ENCODE peak calls at places on chromosomes 11 and 22, in four cellular contexts. One of them, this sample, is unnamed.

GRCh38 chr11:92979176-92979575 is 9.7 kb downstream of the MTNR1B start:
- DNase-seq in ovary: no peak
- DNase-seq in pancreas: no peak
- DNase-seq in small intestine: no peak
- DNase-seq in this sample: no peak

GRCh38 chr11:8127442-8127841 is 41.4 kb downstream of the RIC3 start:
- DNase-seq in ovary: no peak
- DNase-seq in pancreas: no peak
- DNase-seq in small intestine: no peak
- DNase-seq in this sample: no peak

GRCh38 chr22:39482768-39483167 is 19.3 kb upstream of the MIEF1 start:
- DNase-seq in ovary: no peak
- DNase-seq in pancreas: no peak
- DNase-seq in small intestine: no peak
- DNase-seq in this sample: no peak

GRCh38 chr22:23786752-23787599 is at the start of gene SMARCB1:
- DNase-seq in ovary: peak; percentile 90
- DNase-seq in pancreas: peak; percentile 95
- DNase-seq in small intestine: peak; percentile 89
- DNase-seq in this sample: peak; percentile 96

GRCh38 chr11:44840526-44840925 is 110.2 kb downstream of the TP53I11 start:
- DNase-seq in ovary: no peak
- DNase-seq in pancreas: no peak
- DNase-seq in small intestine: no peak
- DNase-seq in this sample: no peak

GRCh38 chr11:17563248-17563647 is 16.2 kb downstream of the OTOG start:
- DNase-seq in ovary: no peak
- DNase-seq in pancreas: no peak
- DNase-seq in small intestine: no peak
- DNase-seq in this sample: no peak

GRCh38 chr22:41383085-41383484 is 1.3 kb downstream of the TEF start:
- DNase-seq in ovary: no peak
- DNase-seq in pancreas: no peak
- DNase-seq in small intestine: no peak
- DNase-seq in this sample: no peak

GRCh38 chr11:17788084-17788483 is 53.5 kb downstream of the KCNC1 start:
- DNase-seq in ovary: no peak
- DNase-seq in pancreas: no peak
- DNase-seq in small intestine: no peak
- DNase-seq in this sample: no peak

GRCh38 chr11:66743271-66743968 is 14.4 kb upstream of the SPTBN2 start:
- DNase-seq in ovary: no peak
- DNase-seq in pancreas: no peak
- DNase-seq in small intestine: peak; percentile 92
- DNase-seq in this sample: no peak

GRCh38 chr11:100640646-100641045 is 46.4 kb upstream of the ARHGAP42 start:
- DNase-seq in ovary: no peak
- DNase-seq in pancreas: no peak
- DNase-seq in small intestine: no peak
- DNase-seq in this sample: no peak

GRCh38 chr11:97963528-97964331 is 1057.0 kb upstream of the CNTN5 start:
- DNase-seq in ovary: no peak
- DNase-seq in pancreas: no peak
- DNase-seq in small intestine: no peak
- DNase-seq in this sample: no peak

DNA sequence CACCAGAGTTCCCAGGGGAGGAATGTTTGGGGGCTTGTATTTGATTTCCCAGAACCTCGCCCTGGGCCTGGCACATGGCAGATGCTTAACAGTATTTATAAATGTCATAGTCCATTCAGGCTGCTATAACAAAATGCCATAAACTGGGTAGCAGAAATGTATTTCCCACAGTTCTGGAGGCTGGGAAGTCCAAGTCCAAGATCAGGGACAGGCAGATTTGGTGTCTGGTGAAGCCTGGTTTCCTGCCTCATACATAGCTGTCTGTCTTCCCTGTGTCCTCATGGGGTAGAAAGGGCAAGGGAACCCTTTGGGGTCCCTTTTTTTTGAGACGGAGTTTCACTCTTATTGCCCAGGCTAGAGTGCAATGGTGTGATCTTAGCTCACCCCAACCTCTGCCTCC is 24.0 kb downstream of the KCTD21 start:
- DNase-seq in ovary: peak; percentile 18
- DNase-seq in pancreas: no peak
- DNase-seq in small intestine: no peak
- DNase-seq in this sample: no peak
- H3K36me3 ChIP-seq in ovary: no peaks in the 10 kb centered on the region
- H3K36me3 ChIP-seq in pancreas: no peaks in the 10 kb centered on the region
- H3K36me3 ChIP-seq in small intestine: no peaks in the 10 kb centered on the region
- H3K36me3 ChIP-seq in this sample: no peaks in the 10 kb centered on the region

GRCh38 chr11:61811831-61812230 is 5.0 kb downstream of the FADS1 start:
- DNase-seq in ovary: no peak
- DNase-seq in pancreas: no peak
- DNase-seq in small intestine: no peak
- DNase-seq in this sample: no peak
- H3K36me3 ChIP-seq in ovary: no peaks in the 10 kb centered on the region
- H3K36me3 ChIP-seq in pancreas: no peaks in the 10 kb centered on the region
- H3K36me3 ChIP-seq in small intestine: no peaks in the 10 kb centered on the region
- H3K36me3 ChIP-seq in this sample: no peaks in the 10 kb centered on the region

GRCh38 chr11:61377461-61378160 is 14.8 kb upstream of the TMEM216 start:
- DNase-seq in ovary: no peak
- DNase-seq in pancreas: no peak
- DNase-seq in small intestine: no peak
- DNase-seq in this sample: no peak

GRCh38 chr11:61375709-61376108 is 13.5 kb downstream of the TMEM138 start:
- DNase-seq in ovary: no peak
- DNase-seq in pancreas: no peak
- DNase-seq in small intestine: no peak
- DNase-seq in this sample: no peak

GRCh38 chr11:61378713-61379313 is 13.6 kb upstream of the TMEM216 start:
- DNase-seq in ovary: peak; percentile 56
- DNase-seq in pancreas: no peak
- DNase-seq in small intestine: no peak
- DNase-seq in this sample: peak; percentile 54

GRCh38 chr11:61384271-61385242 is 7.8 kb upstream of the TMEM216 start:
- DNase-seq in ovary: no peak
- DNase-seq in pancreas: no peak
- DNase-seq in small intestine: peak; percentile 71
- DNase-seq in this sample: peak; percentile 42

GRCh38 chr11:61380914-61381313 is 11.5 kb upstream of the TMEM216 start:
- DNase-seq in ovary: no peak
- DNase-seq in pancreas: no peak
- DNase-seq in small intestine: peak; percentile 90
- DNase-seq in this sample: no peak
- H3K36me3 ChIP-seq in ovary: no peaks in the 10 kb centered on the region
- H3K36me3 ChIP-seq in pancreas: no peaks in the 10 kb centered on the region
- H3K36me3 ChIP-seq in small intestine: no peaks in the 10 kb centered on the region
- H3K36me3 ChIP-seq in this sample: no peaks in the 10 kb centered on the region

GRCh38 chr11:47569646-47570045 is 4.2 kb downstream of the PTPMT1 start:
- DNase-seq in ovary: no peak
- DNase-seq in pancreas: no peak
- DNase-seq in small intestine: no peak
- DNase-seq in this sample: no peak
- H3K36me3 ChIP-seq in ovary: no peaks in the 10 kb centered on the region
- H3K36me3 ChIP-seq in pancreas: no peaks in the 10 kb centered on the region
- H3K36me3 ChIP-seq in small intestine: peaks cover 11% of the 10 kb centered on the region
- H3K36me3 ChIP-seq in this sample: no peaks in the 10 kb centered on the region

GRCh38 chr22:29524440-29525191 is 28.9 kb downstream of the THOC5 start:
- DNase-seq in ovary: peak; percentile 36
- DNase-seq in pancreas: no peak
- DNase-seq in small intestine: no peak
- DNase-seq in this sample: peak; percentile 63
- H3K36me3 ChIP-seq in ovary: no peaks in the 10 kb centered on the region
- H3K36me3 ChIP-seq in pancreas: no peaks in the 10 kb centered on the region
- H3K36me3 ChIP-seq in small intestine: peaks cover 16% of the 10 kb centered on the region
- H3K36me3 ChIP-seq in this sample: no peaks in the 10 kb centered on the region

GRCh38 chr11:125956371-125956770 is 10.5 kb downstream of the VSIG10L2 start:
- DNase-seq in ovary: no peak
- DNase-seq in pancreas: no peak
- DNase-seq in small intestine: no peak
- DNase-seq in this sample: no peak
- H3K36me3 ChIP-seq in ovary: no peaks in the 10 kb centered on the region
- H3K36me3 ChIP-seq in pancreas: no peaks in the 10 kb centered on the region
- H3K36me3 ChIP-seq in small intestine: no peaks in the 10 kb centered on the region
- H3K36me3 ChIP-seq in this sample: no peaks in the 10 kb centered on the region

GRCh38 chr11:74633406-74634393 is 41.3 kb downstream of the POLD3 start:
- DNase-seq in ovary: no peak
- DNase-seq in pancreas: no peak
- DNase-seq in small intestine: no peak
- DNase-seq in this sample: no peak
- H3K36me3 ChIP-seq in ovary: no peaks in the 10 kb centered on the region
- H3K36me3 ChIP-seq in pancreas: no peaks in the 10 kb centered on the region
- H3K36me3 ChIP-seq in small intestine: peaks cover 5% of the 10 kb centered on the region
- H3K36me3 ChIP-seq in this sample: no peaks in the 10 kb centered on the region

DNA sequence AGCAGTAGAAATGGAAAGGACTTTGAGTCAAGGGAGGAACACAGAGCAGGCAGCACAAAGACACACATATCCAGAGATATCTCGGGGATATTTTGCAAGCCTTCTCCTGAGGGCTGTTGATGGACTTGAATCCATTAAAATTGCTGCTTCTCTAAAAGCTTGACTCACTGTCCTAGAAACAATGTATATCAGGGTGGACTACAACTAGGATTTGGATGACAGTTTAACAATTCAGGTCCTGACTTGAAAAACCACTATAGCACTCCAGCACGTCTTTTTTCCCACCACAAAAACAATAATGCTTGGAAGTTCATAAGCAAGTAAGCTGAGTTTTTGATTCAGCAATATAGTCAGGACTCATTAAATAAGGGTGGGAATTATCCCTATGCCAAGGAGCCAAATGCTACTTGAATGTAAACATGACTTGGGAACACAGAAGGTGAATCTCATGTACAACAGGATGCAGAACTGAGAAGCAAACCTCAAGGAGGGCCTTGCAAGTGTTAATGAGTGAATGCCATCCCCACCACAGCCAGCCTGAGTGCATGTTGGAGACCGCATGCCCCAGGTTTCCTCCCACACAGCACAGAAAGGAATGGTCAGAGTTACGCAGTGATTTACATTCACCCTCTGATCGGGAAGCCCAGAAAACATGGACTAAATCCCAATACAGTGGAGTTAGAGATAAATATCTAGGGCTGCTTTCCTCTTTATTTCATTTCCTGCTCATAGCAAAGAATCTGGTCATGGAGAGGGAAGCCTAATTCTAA is 98.3 kb upstream of the OR9G4 start:
- DNase-seq in ovary: no peak
- DNase-seq in pancreas: no peak
- DNase-seq in small intestine: no peak
- DNase-seq in this sample: no peak
- H3K36me3 ChIP-seq in ovary: no peaks in the 10 kb centered on the region
- H3K36me3 ChIP-seq in pancreas: no peaks in the 10 kb centered on the region
- H3K36me3 ChIP-seq in small intestine: no peaks in the 10 kb centered on the region
- H3K36me3 ChIP-seq in this sample: no peaks in the 10 kb centered on the region